ENCODE peak calls at places on chromosome 9, in five cellular contexts. P is kidney tubule cell, M is left cardiac atrium, U is HAP-1, Y is AG04450. E is an unnamed sample.

GRCh38 chr9:91424403-91425176 is 958 bp upstream of the NFIL3 start:
- DNase-seq in P (peak; percentile 69), M (peak; percentile 92), U (peak; percentile 6), Y (peak; percentile 72), E (peak; percentile 80)

GRCh38 chr9:27655454-27655853 is 82.2 kb upstream of the C9orf72 start:
- DNase-seq in P (no peak), M (no peak), U (no peak), Y (no peak), E (no peak)

GRCh38 chr9:129617167-129617566 is 3.7 kb downstream of the C9orf50 start:
- DNase-seq in P (peak; percentile 80), M (no peak), U (peak; percentile 16), Y (peak; percentile 67), E (no peak)

GRCh38 chr9:91433180-91433579 is 9.5 kb upstream of the NFIL3 start:
- DNase-seq in P (peak; percentile 94), M (no peak), U (no peak), Y (peak; percentile 90), E (peak; percentile 30)

GRCh38 chr9:80177949-80178480 is 606.2 kb downstream of the TLE4 start:
- DNase-seq in P (peak; percentile 37), M (no peak), U (no peak), Y (no peak), E (no peak)

GRCh38 chr9:69671904-69672827 is at the start of gene APBA1:
- DNase-seq in P (peak; percentile 55), M (peak; percentile 74), U (peak; percentile 58), Y (no peak), E (peak; percentile 56)

GRCh38 chr9:133932633-133933032 is 59.5 kb downstream of the VAV2 start:
- DNase-seq in P (no peak), M (no peak), U (no peak), Y (no peak), E (no peak)

GRCh38 chr9:33129886-33130284 is 37.3 kb downstream of the B4GALT1 start:
- DNase-seq in P (peak; percentile 73), M (no peak), U (no peak), Y (no peak), E (no peak)

GRCh38 chr9:108151161-108151586 is 661.6 kb upstream of the KLF4 start:
- DNase-seq in P (no peak), M (peak; percentile 52), U (no peak), Y (peak; percentile 11), E (no peak)

GRCh38 chr9:4850611-4851010 is 57.9 kb downstream of the RCL1 start:
- DNase-seq in P (no peak), M (no peak), U (no peak), Y (no peak), E (no peak)

E was measured in thyroid gland.